ENCODE peak calls at places on chromosomes 12 and 14, in four cellular contexts. P is HEK293T, Q is WTC11, I is HepG2. N is an unnamed sample.

GRCh38 chr12:114479831-114480230 is 73.9 kb upstream of the TBX5 start:
- DNase-seq in I (no peak), Q (peak; percentile 49), P (no peak), N (no peak)

GRCh38 chr12:93247313-93248057 is 130.2 kb upstream of the NUDT4 start:
- DNase-seq in I (no peak), Q (no peak), P (no peak), N (no peak)

GRCh38 chr14:69464829-69465228 is 19.7 kb upstream of the PLEKHD1 start:
- DNase-seq in P (no peak), Q (no peak), I (no peak), N (no peak)

GRCh38 chr14:77099425-77100167 is 1.5 kb downstream of the CIPC start:
- DNase-seq in I (no peak), Q (no peak), P (peak; percentile 34), N (no peak)

GRCh38 chr12:104377507-104377812 is 73.9 kb downstream of the EID3 start:
- DNase-seq in P (no peak), Q (no peak), I (no peak), N (no peak)

GRCh38 chr12:96907681-96908163 is 665 bp downstream of the NEDD1 start:
- DNase-seq in Q (no peak), I (peak; percentile 15), P (peak; percentile 12), N (peak; percentile 47)

GRCh38 chr12:18690653-18691052 is 47.2 kb downstream of the PLCZ1 start:
- DNase-seq in Q (no peak), P (no peak), I (no peak), N (peak; percentile 11)

GRCh38 chr12:106086696-106087095 is 52.1 kb downstream of the NUAK1 start:
- DNase-seq in Q (no peak), I (no peak), P (no peak), N (no peak)

GRCh38 chr12:78739653-78740052 is 124.9 kb upstream of the SYT1 start:
- DNase-seq in Q (no peak), I (no peak), P (no peak), N (no peak)

GRCh38 chr12:22355011-22355580 is 20.6 kb upstream of the ST8SIA1 start:
- DNase-seq in P (no peak), I (no peak), Q (no peak), N (no peak)
- TF ChIP-seq ELF4 in P (no peak), I (no peak), Q (no peak), N (no peak)

DNA sequence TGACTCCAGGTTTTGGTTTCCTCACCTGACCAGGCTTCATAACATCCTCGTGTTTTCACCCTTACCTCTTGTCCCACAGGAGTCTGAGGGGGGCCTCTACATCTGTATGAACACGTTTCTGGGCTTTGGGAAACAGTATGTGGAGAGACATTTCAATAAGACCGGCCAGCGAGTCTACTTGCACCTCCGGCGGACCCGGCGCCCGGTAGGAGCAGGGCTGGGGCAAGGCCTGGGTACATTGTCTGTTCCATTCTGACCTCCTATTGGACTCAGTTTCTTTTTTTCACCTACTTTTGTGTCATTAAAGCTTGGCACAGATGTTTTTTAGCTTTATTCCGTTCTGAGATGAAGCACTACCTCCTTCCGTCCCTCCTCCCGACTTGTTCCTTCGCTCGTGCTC is 3.4 kb downstream of the USP5 start:
- DNase-seq in Q (no peak), P (no peak), I (no peak), N (no peak)
- TF ChIP-seq ELF4 in Q (no peak), P (no peak), I (no peak), N (no peak)

GRCh38 chr12:11630046-11630706 is 19.3 kb upstream of the ETV6 start:
- DNase-seq in Q (no peak), P (no peak), I (no peak), N (no peak)

GRCh38 chr12:11638271-11638916 is 11.1 kb upstream of the ETV6 start:
- DNase-seq in I (no peak), P (no peak), Q (no peak), N (no peak)

GRCh38 chr12:11631288-11631687 is 18.2 kb upstream of the ETV6 start:
- DNase-seq in I (no peak), Q (no peak), P (no peak), N (no peak)

GRCh38 chr12:11635341-11635740 is 14.1 kb upstream of the ETV6 start:
- DNase-seq in P (no peak), Q (no peak), I (no peak), N (no peak)

DNA sequence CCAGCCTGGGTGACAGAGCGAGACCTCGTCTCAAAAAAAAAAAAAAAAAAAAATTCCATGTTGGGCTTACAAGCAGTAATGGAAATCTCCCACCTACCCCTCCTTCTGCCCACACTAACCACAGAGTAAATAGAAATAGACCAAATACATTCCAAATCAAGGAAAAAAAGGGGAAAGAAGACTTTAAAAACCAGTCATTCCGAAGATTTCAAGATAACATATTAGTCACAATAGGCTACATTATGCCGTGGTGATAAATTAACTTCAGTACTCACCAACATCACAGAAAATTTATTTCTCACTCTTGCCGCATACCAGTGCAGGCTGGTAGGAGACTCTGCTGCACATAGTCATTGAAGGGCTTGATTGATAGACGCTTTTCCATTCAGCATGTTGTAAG is 15.5 kb upstream of the ETV6 start:
- DNase-seq in P (no peak), I (peak; percentile 59), Q (no peak), N (no peak)
- TF ChIP-seq ELF4 in P (no peak), I (no peak), Q (no peak), N (no peak)

GRCh38 chr14:50038398-50039119 is 77.8 kb downstream of the VCPKMT start:
- DNase-seq in P (no peak), Q (no peak), I (peak; percentile 20), N (peak; percentile 48)

GRCh38 chr14:50039120-50039517 is 77.3 kb downstream of the VCPKMT start:
- DNase-seq in I (no peak), P (no peak), Q (no peak), N (no peak)

GRCh38 chr14:50040905-50041465 is 75.4 kb downstream of the VCPKMT start:
- DNase-seq in I (no peak), Q (no peak), P (no peak), N (no peak)

GRCh38 chr14:50040401-50040775 is 76.0 kb downstream of the VCPKMT start:
- DNase-seq in P (no peak), I (peak; percentile 39), Q (no peak), N (no peak)

GRCh38 chr14:50039734-50040400 is 76.5 kb downstream of the VCPKMT start:
- DNase-seq in Q (no peak), P (no peak), I (peak; percentile 39), N (no peak)
- TF ChIP-seq ELF4 in Q (no peak), P (no peak), I (no peak), N (no peak)

DNA sequence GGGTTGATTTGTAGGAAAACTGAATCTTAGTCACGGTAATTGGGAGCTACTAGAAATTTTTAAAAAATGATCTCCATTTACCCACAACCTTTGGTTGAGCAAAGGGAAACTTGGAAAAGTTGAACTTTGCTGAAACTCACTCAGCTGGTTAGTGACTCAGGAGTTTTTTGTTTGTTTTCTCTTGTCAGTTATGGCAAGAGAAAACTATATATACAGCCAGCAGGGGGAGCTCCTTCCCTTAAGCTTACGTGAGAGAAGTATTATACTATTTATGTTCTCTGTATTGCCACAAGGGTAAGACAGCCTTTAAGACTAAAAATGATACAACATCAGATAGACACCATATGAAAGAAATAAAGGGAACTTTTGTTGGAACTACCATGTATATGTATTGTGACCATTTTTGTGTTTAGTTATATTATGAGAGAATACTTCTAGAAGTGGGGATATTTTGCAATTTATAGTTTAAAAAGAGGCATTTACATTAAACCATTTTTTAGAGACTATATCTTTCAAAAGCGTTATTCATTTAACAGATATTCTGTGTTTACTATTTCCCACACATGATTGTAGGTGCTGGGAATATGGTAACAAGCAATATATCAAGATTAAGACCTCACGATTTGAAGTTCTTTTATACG is 28.1 kb upstream of the TBC1D30 start:
- DNase-seq in P (peak; percentile 65), Q (peak; percentile 44), I (peak; percentile 92), N (peak; percentile 62)
- TF ChIP-seq ELF4 in P (no peak), Q (no peak), I (no peak), N (no peak)

GRCh38 chr12:54711664-54712063 is 63.5 kb upstream of the DCD start:
- DNase-seq in Q (no peak), P (no peak), I (no peak), N (no peak)

GRCh38 chr12:54719691-54720090 is 71.5 kb upstream of the DCD start:
- DNase-seq in Q (no peak), I (no peak), P (no peak), N (no peak)

GRCh38 chr12:54721312-54721711 is 73.1 kb upstream of the DCD start:
- DNase-seq in I (no peak), Q (no peak), P (no peak), N (no peak)

GRCh38 chr12:54716284-54716683 is 68.1 kb upstream of the DCD start:
- DNase-seq in I (no peak), P (no peak), Q (no peak), N (no peak)
- TF ChIP-seq ELF4 in I (no peak), P (no peak), Q (no peak), N (no peak)

GRCh38 chr12:66467932-66468331 is 165.6 kb downstream of the HELB start:
- DNase-seq in Q (no peak), P (peak; percentile 16), I (no peak), N (peak; percentile 17)
- TF ChIP-seq ELF4 in Q (no peak), P (no peak), I (no peak), N (no peak)

GRCh38 chr12:67269632-67270578 is 747 bp downstream of the CAND1 start:
- DNase-seq in I (peak; percentile 15), Q (peak; percentile 62), P (peak; percentile 25), N (peak; percentile 24)
- TF ChIP-seq ELF4 in I (no peak), Q (no peak), P (no peak), N (no peak)

GRCh38 chr14:104879983-104880565 is 15.0 kb downstream of the CEP170B start:
- DNase-seq in P (no peak), I (no peak), Q (no peak), N (no peak)

GRCh38 chr14:104882991-104883660 is 18.1 kb downstream of the CEP170B start:
- DNase-seq in Q (no peak), I (no peak), P (no peak), N (no peak)

GRCh38 chr14:104880584-104881210 is 15.6 kb downstream of the CEP170B start:
- DNase-seq in P (no peak), I (no peak), Q (no peak), N (no peak)

GRCh38 chr14:104882325-104882973 is 17.4 kb downstream of the CEP170B start:
- DNase-seq in P (no peak), Q (peak; percentile 79), I (no peak), N (peak; percentile 76)

DNA sequence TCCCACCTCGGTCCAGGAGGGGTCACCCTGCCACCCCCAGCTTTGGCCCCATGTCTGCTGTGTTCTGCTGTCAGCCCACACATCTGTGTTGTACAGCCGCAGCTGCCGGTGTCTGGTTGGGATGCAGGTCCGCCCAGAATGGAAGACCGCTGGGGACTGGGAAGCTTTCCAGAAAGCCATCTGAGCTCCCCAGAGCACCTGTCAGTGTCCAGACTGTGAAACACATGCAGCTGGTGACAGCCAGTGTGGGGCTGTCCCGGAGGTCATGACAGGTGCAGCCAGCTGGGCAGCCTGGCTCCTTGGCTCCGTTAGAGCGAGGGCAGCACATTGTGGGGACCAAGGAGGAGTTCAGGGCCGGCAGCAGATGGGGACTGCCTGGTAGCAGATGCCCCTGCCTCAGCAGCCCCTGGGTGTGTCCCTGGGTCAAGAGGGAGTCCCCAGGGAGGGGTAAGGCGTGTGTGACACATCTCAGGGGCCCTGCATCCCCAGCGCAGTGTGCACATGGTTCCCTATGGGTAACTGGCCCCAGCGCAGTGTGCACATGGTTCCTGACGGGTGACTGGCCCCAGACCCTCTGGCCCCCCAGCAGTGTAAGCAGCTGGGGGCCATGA is 16.4 kb downstream of the CEP170B start:
- DNase-seq in Q (no peak), I (no peak), P (no peak), N (no peak)
- TF ChIP-seq ELF4 in Q (no peak), I (no peak), P (no peak), N (no peak)

N was measured in K562.